ENCODE peak calls at places on chromosomes 3 and 15, in four cellular contexts. S is neural crest cell, W is upper lobe of right lung, N is neural progenitor cell. C is an unnamed sample.

GRCh38 chr3:143974877-143975238 is 3.2 kb downstream of the DIPK2A start:
- DNase-seq in S (no peak), W (no peak), N (no peak), C (no peak)

GRCh38 chr3:192747746-192748145 is 20.4 kb upstream of the FGF12 start:
- DNase-seq in N (no peak), W (no peak), S (no peak), C (no peak)

GRCh38 chr15:101528108-101528916 is 38.8 kb upstream of the PCSK6 start:
- DNase-seq in N (no peak), W (no peak), S (no peak), C (peak; percentile 75)

GRCh38 chr15:40633178-40633577 is 39.1 kb downstream of the KNL1 start:
- DNase-seq in N (no peak), S (no peak), W (no peak), C (peak; percentile 46)

GRCh38 chr3:73046195-73046594 is 15.3 kb upstream of the EBLN2 start:
- DNase-seq in W (no peak), N (no peak), S (no peak), C (no peak)

GRCh38 chr3:40102182-40102581 is 207.3 kb upstream of the EIF1B start:
- DNase-seq in N (no peak), W (no peak), S (no peak), C (peak; percentile 63)

GRCh38 chr3:182244222-182244971 is 532.7 kb downstream of the SOX2 start:
- DNase-seq in N (no peak), S (peak; percentile 26), W (no peak), C (no peak)

GRCh38 chr3:66372681-66373350 is 128.0 kb downstream of the LRIG1 start:
- DNase-seq in N (peak; percentile 59), S (no peak), W (no peak), C (peak; percentile 13)

GRCh38 chr3:184629555-184630160 is 68.1 kb downstream of the EPHB3 start:
- DNase-seq in W (no peak), N (peak; percentile 77), S (no peak), C (no peak)

GRCh38 chr3:125186261-125186770 is 26.2 kb downstream of the SLC12A8 start:
- DNase-seq in S (no peak), N (no peak), W (no peak), C (no peak)

GRCh38 chr3:193948459-193948858 is 187.5 kb upstream of the HES1 start:
- DNase-seq in N (no peak), W (no peak), S (no peak), C (no peak)

GRCh38 chr3:49013738-49014660 is 4.4 kb downstream of the DALRD3 start:
- DNase-seq in S (peak; percentile 52), N (no peak), W (no peak), C (peak; percentile 75)

GRCh38 chr15:78661001-78661400 is 20.0 kb upstream of the CHRNB4 start:
- DNase-seq in S (no peak), N (no peak), W (peak; percentile 26), C (no peak)

GRCh38 chr3:182565916-182566524 is 227.3 kb upstream of the ATP11B start:
- DNase-seq in S (no peak), W (no peak), N (no peak), C (peak; percentile 76)